ENCODE peak calls at places on chromosomes 3 and 15, in ten cellular contexts. G, H, B, L, N, O, Z, S, C and W are unnamed samples.

GRCh38 chr3:129120254-129121004 is 1.2 kb downstream of the RAB43 start:
- DNase-seq in Z (peak; percentile 95), N (peak; percentile 92), C (peak; percentile 95), H (peak; percentile 84), S (peak; percentile 97), O (peak; percentile 96), B (peak; percentile 67), L (peak; percentile 50), G (peak; percentile 94), W (peak; percentile 76)

GRCh38 chr3:117618462-117618861 is 908.9 kb downstream of the TUSC7 start:
- DNase-seq in H (no peak), N (no peak), O (no peak), C (no peak), L (no peak), G (no peak), B (no peak), Z (peak; percentile 18), S (no peak), W (no peak)

GRCh38 chr15:39592500-39592899 is 11.6 kb downstream of the THBS1 start:
- DNase-seq in O (no peak), Z (peak; percentile 70), G (no peak), B (no peak), L (peak; percentile 42), C (no peak), H (no peak), S (no peak), N (peak; percentile 53), W (no peak)

GRCh38 chr3:33954956-33955355 is 156.5 kb downstream of the PDCD6IP start:
- DNase-seq in B (no peak), N (no peak), S (no peak), C (no peak), Z (no peak), G (no peak), L (no peak), O (no peak), H (no peak), W (no peak)

GRCh38 chr3:24566927-24567326 is 72.3 kb upstream of the THRB start:
- DNase-seq in S (no peak), O (no peak), C (no peak), N (no peak), G (no peak), L (no peak), Z (no peak), H (no peak), B (no peak), W (no peak)

GRCh38 chr3:188792788-188793187 is 379.0 kb upstream of the TPRG1 start:
- DNase-seq in L (no peak), O (peak; percentile 64), Z (peak; percentile 45), C (peak; percentile 43), N (no peak), H (no peak), B (no peak), G (no peak), S (no peak), W (no peak)

GRCh38 chr3:178512627-178513026 is 23.6 kb upstream of the KCNMB2 start:
- DNase-seq in B (no peak), L (no peak), G (no peak), S (no peak), C (no peak), N (no peak), Z (no peak), H (no peak), O (no peak), W (no peak)

GRCh38 chr3:57164606-57165573 is at the start of gene IL17RD:
- DNase-seq in N (peak; percentile 95), C (peak; percentile 92), L (no peak), Z (peak; percentile 93), G (peak; percentile 94), O (peak; percentile 96), S (peak; percentile 51), B (no peak), H (no peak), W (peak; percentile 27)

GRCh38 chr3:20052851-20053250 is 12.6 kb downstream of the KAT2B start:
- DNase-seq in O (no peak), L (no peak), H (no peak), S (no peak), Z (no peak), B (no peak), N (no peak), C (no peak), G (no peak), W (no peak)